ENCODE peak calls at places on chromosomes 7 and 10, in seven cellular contexts. U, Y, X, J, B, N and F are unnamed samples.

GRCh38 chr10:77236700-77237099 is 400.9 kb downstream of the KCNMA1 start:
- DNase-seq in U (no peak), Y (no peak), X (no peak), J (no peak), B (no peak), N (no peak), F (no peak)

GRCh38 chr10:29084908-29085307 is 204.0 kb upstream of the LYZL1 start:
- DNase-seq in U (no peak), Y (no peak), X (no peak), J (no peak), B (no peak), N (no peak), F (no peak)

GRCh38 chr7:55132890-55133551 is 114.2 kb downstream of the EGFR start:
- DNase-seq in U (peak), Y (no peak), X (no peak), J (no peak), B (peak), N (no peak), F (no peak)

GRCh38 chr10:31034041-31034918 is 2.6 kb upstream of the ZNF438 start:
- DNase-seq in U (no peak), Y (no peak), X (no peak), J (no peak), B (no peak), N (no peak), F (peak)

GRCh38 chr10:17354781-17355180 is 99.6 kb downstream of the ST8SIA6 start:
- DNase-seq in U (no peak), Y (no peak), X (no peak), J (no peak), B (no peak), N (no peak), F (no peak)

GRCh38 chr10:51005551-51005950 is 68.7 kb upstream of the PRKG1 start:
- DNase-seq in U (no peak), Y (no peak), X (no peak), J (no peak), B (no peak), N (no peak), F (no peak)

GRCh38 chr10:131830446-131831130 is 70.2 kb upstream of the PPP2R2D start:
- DNase-seq in U (no peak), Y (no peak), X (no peak), J (no peak), B (peak), N (no peak), F (no peak)

GRCh38 chr7:1535100-1535458 is 4.6 kb downstream of the MAFK start:
- DNase-seq in U (no peak), Y (no peak), X (no peak), J (no peak), B (no peak), N (no peak), F (no peak)

GRCh38 chr10:92696606-92697383 is 7.0 kb downstream of the HHEX start:
- DNase-seq in U (no peak), Y (no peak), X (no peak), J (no peak), B (no peak), N (peak), F (no peak)

GRCh38 chr7:157538321-157538720 is 201.5 kb downstream of the DNAJB6 start:
- DNase-seq in U (no peak), Y (no peak), X (no peak), J (no peak), B (peak), N (no peak), F (no peak)